ENCODE peak calls at places on chromosomes 16 and 17, in four cellular contexts. H is coronary artery, M is tibial nerve, U is astrocyte of the spinal cord. N is an unnamed sample.

GRCh38 chr16:22355487-22355908 is 18.9 kb downstream of the CDR2 start:
- DNase-seq in H (no peak), M (no peak), U (no peak), N (no peak)

GRCh38 chr16:25045696-25046381 is 30.7 kb upstream of the ARHGAP17 start:
- DNase-seq in H (no peak), M (no peak), U (peak; percentile 29), N (no peak)

GRCh38 chr17:78908426-78908825 is 5.4 kb upstream of the CEP295NL start:
- DNase-seq in H (no peak), M (no peak), U (no peak), N (no peak)

GRCh38 chr17:38559025-38559879 is 46.5 kb downstream of the SRCIN1 start:
- DNase-seq in H (no peak), M (peak; percentile 72), U (no peak), N (no peak)

GRCh38 chr16:20763461-20764232 is at the start of gene ACSM3:
- DNase-seq in H (no peak), M (peak; percentile 53), U (peak; percentile 76), N (no peak)

GRCh38 chr16:48963901-48964615 is 317.6 kb downstream of the CBLN1 start:
- DNase-seq in H (no peak), M (no peak), U (peak; percentile 86), N (no peak)

GRCh38 chr16:35492225-35492624 is 2032.8 kb downstream of the TP53TG3F start:
- DNase-seq in H (no peak), M (no peak), U (no peak), N (no peak)

GRCh38 chr16:52203096-52203495 is 343.8 kb downstream of the TOX3 start:
- DNase-seq in H (no peak), M (no peak), U (no peak), N (no peak)

N was measured in osteocyte.